ENCODE peak calls at places on chromosome 10, in four cellular contexts. V is K562, I is fibroblast of lung, N is IMR-90. K is an unnamed sample.

GRCh38 chr10:58568428-58568935 is 55.8 kb downstream of the BICC1 start:
- DNase-seq in V (no peak), I (peak), N (no peak), K (no peak)

GRCh38 chr10:89347706-89348457 is 20.1 kb downstream of the IFIT3 start:
- DNase-seq in V (no peak), I (no peak), N (no peak), K (no peak)

GRCh38 chr10:125848371-125848770 is 25.0 kb downstream of the BCCIP start:
- DNase-seq in V (no peak), I (no peak), N (no peak), K (no peak)

GRCh38 chr10:42475168-42476098 is 162.9 kb downstream of the ZNF33B start:
- DNase-seq in V (peak), I (no peak), N (peak), K (no peak)

GRCh38 chr10:77844713-77845454 is 81.7 kb downstream of the DLG5 start:
- DNase-seq in V (no peak), I (peak), N (peak), K (no peak)

GRCh38 chr10:80769700-80770160 is 232.0 kb downstream of the SH2D4B start:
- DNase-seq in V (no peak), I (no peak), N (no peak), K (no peak)

GRCh38 chr10:65843203-65843602 is 1082.6 kb upstream of the LRRTM3 start:
- DNase-seq in V (no peak), I (no peak), N (no peak), K (no peak)

GRCh38 chr10:396107-396506 is 260.9 kb downstream of the ZMYND11 start:
- DNase-seq in V (no peak), I (no peak), N (no peak), K (no peak)

GRCh38 chr10:72353963-72354355 is 760 bp downstream of the DNAJB12 start:
- DNase-seq in V (peak), I (peak), N (peak), K (no peak)

GRCh38 chr10:116785867-116786266 is 43.5 kb upstream of the HSPA12A start:
- DNase-seq in V (no peak), I (no peak), N (no peak), K (no peak)

GRCh38 chr10:18021725-18022480 is 70.2 kb downstream of the SLC39A12 start:
- DNase-seq in V (no peak), I (no peak), N (no peak), K (no peak)

GRCh38 chr10:117503170-117503885 is 39.2 kb upstream of the EMX2 start:
- DNase-seq in V (no peak), I (no peak), N (no peak), K (no peak)

GRCh38 chr10:83809001-83809400 is 330.3 kb upstream of the GHITM start:
- DNase-seq in V (no peak), I (no peak), N (no peak), K (no peak)

GRCh38 chr10:110220383-110220782 is 13.0 kb downstream of the MXI1 start:
- DNase-seq in V (no peak), I (no peak), N (no peak), K (no peak)

GRCh38 chr10:132514841-132515521 is 22.6 kb upstream of the INPP5A start:
- DNase-seq in V (no peak), I (no peak), N (no peak), K (no peak)

GRCh38 chr10:103276941-103277712 is at the start of gene INA:
- DNase-seq in V (no peak), I (peak), N (peak), K (no peak)

GRCh38 chr10:22760025-22760424 is 45.6 kb upstream of the PIP4K2A start:
- DNase-seq in V (no peak), I (peak), N (no peak), K (no peak)

GRCh38 chr10:9596368-9596920 is 1421.2 kb upstream of the CELF2 start:
- DNase-seq in V (no peak), I (peak), N (peak), K (no peak)

GRCh38 chr10:42836771-42837468 is 54.3 kb downstream of the BMS1 start:
- DNase-seq in V (no peak), I (peak), N (peak), K (no peak)

GRCh38 chr10:89151857-89152256 is 55.3 kb downstream of the CH25H start:
- DNase-seq in V (no peak), I (peak), N (peak), K (no peak)

GRCh38 chr10:86321568-86321967 is 45.0 kb downstream of the GRID1 start:
- DNase-seq in V (no peak), I (no peak), N (no peak), K (no peak)

GRCh38 chr10:4931587-4931986 is 31.6 kb upstream of the AKR1C1 start:
- DNase-seq in V (no peak), I (no peak), N (no peak), K (no peak)

GRCh38 chr10:124827474-124827873 is 25.9 kb downstream of the ABRAXAS2 start:
- DNase-seq in V (peak), I (no peak), N (peak), K (no peak)

GRCh38 chr10:133114251-133114650 is 26.5 kb downstream of the ADGRA1 start:
- DNase-seq in V (no peak), I (no peak), N (no peak), K (no peak)

GRCh38 chr10:21363087-21363752 is 162.3 kb downstream of the SKIDA1 start:
- DNase-seq in V (no peak), I (no peak), N (no peak), K (no peak)

GRCh38 chr10:119263966-119264621 is 56.7 kb downstream of the GRK5 start:
- DNase-seq in V (no peak), I (no peak), N (no peak), K (no peak)

GRCh38 chr10:82737556-82737955 is 862.6 kb downstream of the NRG3 start:
- DNase-seq in V (no peak), I (no peak), N (no peak), K (no peak)

GRCh38 chr10:31401287-31401686 is 82.3 kb downstream of the ZEB1 start:
- DNase-seq in V (no peak), I (no peak), N (no peak), K (no peak)

GRCh38 chr10:16436367-16436757 is 448 bp upstream of the PTER start:
- DNase-seq in V (no peak), I (peak), N (no peak), K (no peak)

GRCh38 chr10:124619195-124619594 is 125.0 kb downstream of the FAM53B start:
- DNase-seq in V (no peak), I (peak), N (peak), K (no peak)

GRCh38 chr10:1886039-1886438 is 148.7 kb upstream of the ADARB2 start:
- DNase-seq in V (no peak), I (no peak), N (no peak), K (no peak)

GRCh38 chr10:124119933-124120332 is 26.5 kb upstream of the CHST15 start:
- DNase-seq in V (no peak), I (no peak), N (no peak), K (no peak)

GRCh38 chr10:29191674-29192073 is 97.2 kb upstream of the LYZL1 start:
- DNase-seq in V (no peak), I (no peak), N (peak), K (no peak)

GRCh38 chr10:127117125-127117524 is 79.3 kb downstream of the INSYN2A start:
- DNase-seq in V (peak), I (peak), N (peak), K (peak)

GRCh38 chr10:60572511-60573194 is 183.0 kb upstream of the ANK3 start:
- DNase-seq in V (no peak), I (peak), N (peak), K (no peak)

GRCh38 chr10:32055478-32056135 is 618 bp downstream of the KIF5B start:
- DNase-seq in V (peak), I (peak), N (peak), K (no peak)

GRCh38 chr10:10605551-10606081 is 412.1 kb upstream of the CELF2 start:
- DNase-seq in V (no peak), I (peak), N (peak), K (no peak)

GRCh38 chr10:132539431-132539839 is 1.8 kb downstream of the INPP5A start:
- DNase-seq in V (no peak), I (peak), N (no peak), K (no peak)

GRCh38 chr10:79196470-79197461 is 128.0 kb downstream of the ZMIZ1 start:
- DNase-seq in V (peak), I (peak), N (peak), K (no peak)

GRCh38 chr10:79192677-79193003 is 123.9 kb downstream of the ZMIZ1 start:
- DNase-seq in V (no peak), I (peak), N (peak), K (no peak)

GRCh38 chr10:79197558-79197957 is 128.8 kb downstream of the ZMIZ1 start:
- DNase-seq in V (no peak), I (no peak), N (no peak), K (no peak)

GRCh38 chr10:79193694-79194382 is 125.1 kb downstream of the ZMIZ1 start:
- DNase-seq in V (no peak), I (no peak), N (no peak), K (no peak)

DNA sequence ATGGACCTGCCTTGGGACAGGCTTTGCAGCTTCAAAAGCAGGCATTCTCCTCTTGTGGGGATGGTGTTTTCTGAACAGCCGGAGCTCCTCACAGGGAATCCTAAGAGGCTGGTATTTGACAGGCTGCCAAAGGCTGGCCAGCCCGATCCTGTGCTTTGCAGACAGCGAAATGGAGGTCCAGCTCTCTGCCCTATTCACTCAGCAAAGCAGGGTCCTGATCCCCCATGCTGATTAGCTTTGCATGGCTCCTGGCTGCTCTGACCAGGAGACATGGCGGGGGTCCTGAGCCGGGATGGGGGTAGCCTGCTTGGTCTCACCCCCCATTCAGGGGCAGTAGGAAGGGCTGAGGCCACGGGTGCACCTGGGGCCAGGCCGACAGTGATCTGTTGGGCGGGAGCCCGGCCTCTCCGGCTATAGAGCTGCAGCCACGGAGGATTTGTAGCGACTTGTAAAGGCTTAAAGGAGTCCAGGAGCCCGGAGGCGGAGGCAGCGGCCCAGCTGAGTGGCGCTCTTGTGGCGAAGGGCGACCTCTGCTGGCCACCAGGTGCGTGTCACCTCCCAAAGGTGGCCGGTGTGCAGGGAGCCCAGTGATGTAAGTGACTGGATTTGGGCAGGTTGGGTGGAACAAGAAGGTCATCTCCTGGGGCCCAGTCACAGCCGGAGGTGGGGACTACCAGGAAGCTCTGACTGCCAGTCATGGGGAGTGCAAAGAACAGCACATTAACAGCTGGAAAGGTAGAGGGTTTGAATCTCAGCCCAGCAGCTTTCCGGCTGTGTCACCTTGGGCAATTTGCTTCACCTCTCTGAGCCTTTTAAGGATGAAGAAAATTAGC is 126.5 kb downstream of the ZMIZ1 start:
- DNase-seq in V (peak), I (peak), N (peak), K (peak)
- H3K9ac ChIP-seq in V (no peak), I (no peak), N (peak), K (no peak)

GRCh38 chr10:95536894-95537542 is 24.2 kb downstream of the SORBS1 start:
- DNase-seq in V (no peak), I (peak), N (no peak), K (no peak)
- H3K4me2 ChIP-seq in V (no peak), I (no peak), N (no peak), K (no peak)

DNA sequence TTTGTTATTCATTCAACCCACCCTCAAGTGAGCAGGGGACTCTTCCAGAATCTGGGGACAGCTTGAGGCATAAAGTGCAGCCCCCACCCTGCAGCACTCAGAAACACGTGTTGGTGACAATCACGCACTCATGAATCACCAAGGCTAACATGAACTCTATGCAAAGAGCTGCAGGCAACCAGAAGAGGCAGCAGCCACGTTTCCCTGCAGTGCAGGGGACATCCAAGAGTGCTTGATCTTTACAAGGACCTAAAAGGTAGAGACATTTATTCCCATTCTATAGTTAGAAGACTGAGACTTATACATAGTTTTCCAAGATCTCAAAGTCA is 135.2 kb upstream of the GDF10 start:
- DNase-seq in V (no peak), I (no peak), N (peak), K (no peak)
- H3K9ac ChIP-seq in V (no peak), I (no peak), N (no peak), K (no peak)

GRCh38 chr10:44715081-44715480 is 196.1 kb upstream of the TMEM72 start:
- DNase-seq in V (no peak), I (peak), N (peak), K (no peak)
- H3K4me2 ChIP-seq in V (no peak), I (no peak), N (peak), K (no peak)

GRCh38 chr10:79239930-79240713 is 107.1 kb upstream of the PPIF start:
- DNase-seq in V (peak), I (peak), N (no peak), K (no peak)
- H3K9ac ChIP-seq in V (no peak), I (no peak), N (no peak), K (no peak)

DNA sequence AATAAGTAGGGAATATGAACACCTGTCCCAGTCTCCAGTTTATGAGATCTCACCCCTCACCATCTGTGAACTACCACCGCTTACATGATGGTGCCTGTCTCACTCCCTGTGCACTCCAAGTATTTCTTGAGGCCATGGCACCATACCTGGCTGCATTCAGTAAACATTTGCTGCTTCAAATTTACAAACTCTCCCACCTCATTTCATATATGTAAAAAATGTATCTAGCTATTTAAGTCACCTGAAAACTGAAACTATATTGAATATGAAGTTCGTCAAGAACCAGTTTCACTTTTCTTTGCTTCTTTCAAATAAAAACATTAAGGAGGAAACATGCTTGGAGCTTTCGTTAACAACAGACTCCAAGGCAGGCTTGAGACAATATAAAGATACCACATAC is 92.2 kb downstream of the ZFAND4 start:
- DNase-seq in V (no peak), I (no peak), N (no peak), K (no peak)
- H3K4me2 ChIP-seq in V (peak), I (peak), N (no peak), K (peak)

K was measured in keratinocyte.